ENCODE peak calls at places on chromosomes 7 and 10, in seven cellular contexts. E is PC-9, U is A549, B is bronchial epithelial cell, H is AG09309, G is B cell, N is WTC11. V is an unnamed sample.

GRCh38 chr7:1673581-1674102 is 3.6 kb downstream of the ELFN1 start:
- DNase-seq in G (no peak), H (no peak), N (no peak), U (no peak), B (no peak), E (no peak), V (no peak)

GRCh38 chr10:35092851-35093250 is 2.7 kb upstream of the CUL2 start:
- DNase-seq in B (no peak), N (no peak), E (no peak), H (no peak), G (no peak), U (peak), V (no peak)

GRCh38 chr10:49300140-49300974 is 1.4 kb downstream of the C10orf71 start:
- DNase-seq in H (no peak), G (peak), U (no peak), B (no peak), N (no peak), E (no peak), V (no peak)

GRCh38 chr10:86600296-86600695 is 54.1 kb upstream of the OPN4 start:
- DNase-seq in G (no peak), B (no peak), U (no peak), N (no peak), H (no peak), E (no peak), V (no peak)

GRCh38 chr10:63348210-63348850 is 117.4 kb downstream of the JMJD1C start:
- DNase-seq in H (no peak), N (no peak), U (no peak), B (peak), G (no peak), E (no peak), V (no peak)

GRCh38 chr7:22799633-22800032 is 23.0 kb downstream of the TOMM7 start:
- DNase-seq in G (no peak), E (no peak), B (peak), H (no peak), N (no peak), U (peak), V (no peak)

GRCh38 chr10:114142018-114142417 is 32.0 kb downstream of the CCDC186 start:
- DNase-seq in B (no peak), N (no peak), E (no peak), U (no peak), G (no peak), H (no peak), V (no peak)

GRCh38 chr10:118339096-118339495 is 3.0 kb downstream of the FAM204A start:
- DNase-seq in U (no peak), N (no peak), E (no peak), B (no peak), G (no peak), H (no peak), V (no peak)

GRCh38 chr7:131538791-131539179 is 17.6 kb downstream of the PODXL start:
- DNase-seq in N (no peak), G (no peak), U (no peak), H (no peak), B (no peak), E (no peak), V (no peak)

GRCh38 chr7:158929306-158929705 is 72.9 kb downstream of the DYNC2I1 start:
- DNase-seq in N (no peak), U (no peak), H (no peak), G (no peak), E (no peak), B (no peak), V (no peak)

GRCh38 chr7:30596043-30596641 is 1.5 kb downstream of the GARS1 start:
- DNase-seq in N (no peak), G (no peak), E (peak), U (peak), B (peak), H (no peak), V (no peak)

GRCh38 chr10:19416164-19416563 is 367.6 kb downstream of the MALRD1 start:
- DNase-seq in N (no peak), B (no peak), G (no peak), U (no peak), H (no peak), E (no peak), V (no peak)

GRCh38 chr10:128143531-128143930 is 17.3 kb upstream of the MKI67 start:
- DNase-seq in G (no peak), U (no peak), E (no peak), N (no peak), B (no peak), H (no peak), V (no peak)

GRCh38 chr7:55258631-55259030 is 106.5 kb upstream of the LANCL2 start:
- DNase-seq in B (no peak), N (no peak), U (no peak), G (no peak), H (no peak), E (no peak), V (no peak)

GRCh38 chr7:108200326-108200725 is 70.2 kb upstream of the LAMB4 start:
- DNase-seq in U (no peak), G (no peak), H (no peak), N (no peak), E (no peak), B (peak), V (no peak)

GRCh38 chr10:109866168-109866994 is 56.9 kb downstream of the XPNPEP1 start:
- DNase-seq in H (no peak), E (no peak), U (peak), B (no peak), G (no peak), N (no peak), V (no peak)
- TF ChIP-seq CTCF in H (peak), E (peak), U (peak), B (peak), G (no peak), N (peak), V (peak)

DNA sequence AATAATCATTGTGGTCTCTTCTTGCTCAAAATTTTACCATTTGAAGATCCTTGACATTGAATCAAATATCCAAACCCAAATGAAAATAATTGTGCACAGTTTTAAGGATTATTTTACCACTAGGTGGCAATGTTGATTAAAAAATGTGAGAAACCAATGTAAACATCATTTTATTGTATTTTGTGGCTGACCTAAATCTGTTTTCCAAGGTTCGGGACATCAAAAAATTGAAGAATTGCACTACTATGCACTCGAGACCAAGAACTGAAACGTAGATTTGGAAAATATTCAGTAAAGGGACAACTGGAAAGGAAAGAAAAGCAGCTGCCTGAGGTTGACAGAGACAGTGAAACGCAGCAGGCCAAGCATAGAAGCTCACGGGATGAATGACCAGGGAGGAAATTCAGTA is 259.3 kb downstream of the SNX13 start:
- DNase-seq in B (peak), G (peak), N (no peak), H (no peak), U (peak), E (no peak), V (no peak)
- TF ChIP-seq CTCF in B (no peak), G (peak), N (peak), H (peak), U (peak), E (peak), V (peak)

GRCh38 chr7:115208710-115209540 is 287.0 kb downstream of the MDFIC start:
- DNase-seq in N (no peak), G (no peak), U (no peak), E (no peak), B (peak), H (no peak), V (no peak)
- TF ChIP-seq CTCF in N (no peak), G (no peak), U (no peak), E (no peak), B (no peak), H (no peak), V (no peak)

GRCh38 chr7:29019275-29019820 is 61.2 kb upstream of the TRIL start:
- DNase-seq in H (no peak), E (no peak), U (no peak), B (peak), N (no peak), G (no peak), V (no peak)
- TF ChIP-seq CTCF in H (peak), E (no peak), U (no peak), B (peak), N (no peak), G (no peak), V (no peak)

DNA sequence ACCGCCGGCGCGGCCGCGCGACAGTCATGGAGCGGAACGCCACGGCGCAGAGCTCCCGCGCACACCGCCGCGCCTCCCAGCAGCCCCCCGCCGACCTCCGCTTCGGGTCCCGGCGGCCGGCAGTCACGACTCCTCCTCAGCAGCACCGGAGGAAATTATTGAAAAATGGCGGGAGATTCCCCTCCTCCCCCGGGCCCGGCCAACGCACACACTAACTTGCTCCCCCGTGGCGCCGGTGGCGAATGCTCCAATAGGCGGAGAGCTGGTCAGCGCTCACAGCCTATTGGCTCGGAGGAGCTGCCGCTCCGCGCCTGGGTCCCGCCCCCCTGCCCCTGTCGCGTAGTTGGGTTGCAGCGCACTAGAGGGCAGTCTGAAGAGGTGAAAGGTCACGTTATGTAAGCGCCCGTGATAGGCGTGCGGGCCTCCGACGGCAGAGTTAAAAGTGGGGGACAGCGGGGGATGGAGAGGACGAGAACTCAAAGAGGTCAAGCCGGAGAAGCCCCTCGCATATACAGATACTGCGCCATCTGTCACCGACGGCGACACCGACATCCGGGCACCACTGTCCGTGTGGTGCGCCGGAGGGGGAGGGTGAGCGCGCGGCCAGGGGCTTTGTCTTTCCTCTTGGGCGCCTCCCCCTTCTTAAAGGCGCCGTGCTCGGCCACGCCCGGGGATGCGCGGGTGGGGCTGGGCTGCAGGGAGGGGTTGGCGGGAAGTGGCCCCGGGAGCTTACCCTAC is at the start of gene BAZ1B:
- DNase-seq in B (peak), N (peak), U (peak), G (peak), H (peak), E (peak), V (peak)
- TF ChIP-seq CTCF in B (peak), N (no peak), U (no peak), G (no peak), H (no peak), E (no peak), V (no peak)

DNA sequence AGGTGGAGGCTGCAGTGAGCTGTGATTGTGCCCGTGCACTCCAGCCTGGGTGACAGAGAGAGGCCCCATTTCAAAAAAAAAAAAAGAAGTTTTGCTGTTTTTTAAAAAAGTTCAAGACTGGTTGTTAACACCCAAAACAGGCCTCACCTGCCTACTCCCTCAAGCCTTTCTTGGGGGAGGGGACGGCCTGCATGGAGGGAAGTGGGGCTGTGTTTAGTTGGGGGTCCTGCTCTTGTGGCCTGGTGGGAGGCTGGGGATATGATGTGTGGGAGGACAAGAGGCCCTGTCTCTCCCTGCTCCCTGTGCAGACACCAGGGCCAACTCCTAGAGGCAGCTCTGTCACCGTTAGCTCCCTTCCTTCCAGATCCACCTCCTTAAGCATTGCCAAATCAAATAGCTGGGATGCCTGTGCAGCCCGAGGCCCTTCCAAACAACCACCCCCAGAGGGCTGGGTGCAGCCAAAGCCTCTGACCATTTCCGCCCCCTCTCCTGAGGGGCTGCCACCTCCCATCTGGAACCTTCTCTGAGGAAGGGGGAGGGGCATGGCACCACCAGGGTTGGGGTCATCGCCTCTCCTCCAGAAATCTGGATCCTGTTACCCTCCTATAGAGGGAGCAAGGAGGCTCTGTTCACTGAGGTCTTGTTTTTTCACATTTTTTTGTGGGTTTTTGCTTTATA is 32.9 kb upstream of the ANKRD2 start:
- DNase-seq in G (no peak), U (no peak), H (peak), E (peak), N (peak), B (no peak), V (no peak)
- TF ChIP-seq CTCF in G (no peak), U (no peak), H (peak), E (no peak), N (no peak), B (peak), V (peak)

GRCh38 chr10:83991986-83992753 is 147.1 kb upstream of the GHITM start:
- DNase-seq in B (peak), U (peak), E (no peak), N (peak), G (no peak), H (no peak), V (peak)
- TF ChIP-seq CTCF in B (peak), U (no peak), E (peak), N (peak), G (no peak), H (peak), V (peak)

DNA sequence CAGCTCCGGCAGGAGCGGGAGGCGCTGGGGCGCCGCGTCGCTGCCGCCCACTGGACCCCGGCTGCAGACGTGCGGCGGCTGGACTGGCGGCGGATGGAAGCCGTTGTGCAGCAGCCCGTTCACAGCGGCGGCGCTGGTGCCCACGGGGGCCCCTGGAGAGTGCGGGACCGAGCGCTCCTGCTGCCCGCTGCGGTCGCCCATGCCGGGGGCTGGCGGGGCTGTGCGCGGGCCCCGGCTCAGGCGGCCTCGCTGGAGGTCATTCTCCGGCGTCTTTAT is 413 bp downstream of the PANK1 start:
- DNase-seq in H (no peak), N (no peak), E (no peak), G (peak), U (no peak), B (no peak), V (no peak)
- TF ChIP-seq CTCF in H (no peak), N (no peak), E (no peak), G (no peak), U (no peak), B (no peak), V (no peak)

DNA sequence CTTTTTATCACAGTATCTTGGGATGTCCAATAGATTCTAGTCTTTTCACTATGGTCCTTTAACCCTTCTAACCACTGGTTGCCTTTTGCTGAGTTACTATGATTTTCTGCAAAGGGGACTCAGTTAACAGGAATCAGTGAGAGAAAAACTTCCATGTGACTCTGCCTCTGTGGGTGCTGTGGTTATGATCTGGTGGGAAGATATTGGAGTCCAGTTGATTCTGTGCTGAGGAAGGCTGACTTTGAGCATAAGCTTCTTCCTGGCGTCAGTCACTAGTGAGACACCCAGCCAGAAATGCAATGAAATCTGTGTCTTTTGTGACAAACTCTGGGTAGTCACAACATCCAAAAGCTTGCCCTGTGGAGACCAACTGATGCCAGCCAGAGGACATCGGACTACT is 648.0 kb downstream of the SUGCT start:
- DNase-seq in E (no peak), G (no peak), U (no peak), N (no peak), H (peak), B (no peak), V (no peak)
- TF ChIP-seq CTCF in E (no peak), G (no peak), U (no peak), N (no peak), H (no peak), B (no peak), V (no peak)

GRCh38 chr7:101743241-101743994 is 74.0 kb upstream of the CUX1 start:
- DNase-seq in B (peak), E (peak), U (peak), H (no peak), N (peak), G (peak), V (no peak)
- TF ChIP-seq CTCF in B (peak), E (peak), U (peak), H (peak), N (no peak), G (peak), V (peak)

V was measured in epithelial cell of proximal tubule.